ENCODE peak calls at places on chromosomes 12 and 14, in nine cellular contexts. K, X, U, A, Q, H, N, P and C are unnamed samples.

GRCh38 chr12:3453947-3454675 is 36.9 kb upstream of the PRMT8 start:
- DNase-seq in K (no peak), X (no peak), U (no peak), A (no peak), Q (peak), H (no peak), N (no peak), P (no peak), C (no peak)

GRCh38 chr12:132130690-132131089 is 13.4 kb downstream of the DDX51 start:
- DNase-seq in K (no peak), X (no peak), U (no peak), A (no peak), Q (peak), H (no peak), N (no peak), P (no peak), C (no peak)

GRCh38 chr12:47219243-47219642 is 139.5 kb upstream of the AMIGO2 start:
- DNase-seq in K (no peak), X (no peak), U (no peak), A (no peak), Q (no peak), H (no peak), N (no peak), P (no peak), C (no peak)

GRCh38 chr12:125259525-125259924 is 194.3 kb downstream of the AACS start:
- DNase-seq in K (no peak), X (no peak), U (no peak), A (no peak), Q (no peak), H (no peak), N (no peak), P (no peak), C (no peak)

GRCh38 chr12:116525418-116526001 is 33.7 kb upstream of the MAP1LC3B2 start:
- DNase-seq in K (peak), X (no peak), U (peak), A (peak), Q (peak), H (peak), N (peak), P (peak), C (peak)

GRCh38 chr12:52370906-52371608 is 3.8 kb upstream of the KRT85 start:
- DNase-seq in K (no peak), X (peak), U (no peak), A (peak), Q (peak), H (no peak), N (no peak), P (peak), C (peak)

GRCh38 chr14:74563621-74564159 is 48.3 kb downstream of the LTBP2 start:
- DNase-seq in K (no peak), X (no peak), U (no peak), A (no peak), Q (no peak), H (no peak), N (no peak), P (no peak), C (no peak)

GRCh38 chr12:116389990-116390655 is 112.6 kb upstream of the MED13L start:
- DNase-seq in K (no peak), X (no peak), U (no peak), A (no peak), Q (no peak), H (no peak), N (no peak), P (no peak), C (no peak)

GRCh38 chr12:116171549-116171948 is 105.9 kb downstream of the MED13L start:
- DNase-seq in K (no peak), X (no peak), U (no peak), A (no peak), Q (no peak), H (no peak), N (no peak), P (no peak), C (no peak)

GRCh38 chr14:94031880-94032279 is 5.7 kb downstream of the OTUB2 start:
- DNase-seq in K (no peak), X (no peak), U (no peak), A (no peak), Q (no peak), H (peak), N (no peak), P (no peak), C (no peak)

GRCh38 chr14:101017806-101018560 is 114.5 kb upstream of the RTL1 start:
- DNase-seq in K (no peak), X (no peak), U (peak), A (peak), Q (no peak), H (no peak), N (peak), P (no peak), C (no peak)

GRCh38 chr12:20096430-20096829 is 271.9 kb upstream of the PDE3A start:
- DNase-seq in K (no peak), X (no peak), U (no peak), A (no peak), Q (no peak), H (no peak), N (no peak), P (no peak), C (no peak)

GRCh38 chr14:97930191-97930590 is 1133.0 kb downstream of the VRK1 start:
- DNase-seq in K (peak), X (no peak), U (no peak), A (no peak), Q (no peak), H (no peak), N (no peak), P (no peak), C (no peak)

GRCh38 chr12:127125607-127126259 is 1141.2 kb upstream of the TMEM132C start:
- DNase-seq in K (peak), X (no peak), U (no peak), A (no peak), Q (no peak), H (peak), N (no peak), P (no peak), C (no peak)

GRCh38 chr12:38998887-38999482 is 93.6 kb upstream of the CPNE8 start:
- DNase-seq in K (no peak), X (no peak), U (no peak), A (no peak), Q (no peak), H (peak), N (no peak), P (no peak), C (no peak)

GRCh38 chr12:52056801-52057613 is 5.8 kb downstream of the NR4A1 start:
- DNase-seq in K (no peak), X (no peak), U (no peak), A (no peak), Q (no peak), H (no peak), N (peak), P (no peak), C (no peak)

GRCh38 chr12:94491489-94491888 is 31.8 kb upstream of the CEP83 start:
- DNase-seq in K (no peak), X (no peak), U (no peak), A (no peak), Q (no peak), H (no peak), N (no peak), P (no peak), C (no peak)

GRCh38 chr12:89884917-89885316 is 176.3 kb upstream of the ATP2B1 start:
- DNase-seq in K (no peak), X (no peak), U (no peak), A (no peak), Q (no peak), H (no peak), N (no peak), P (no peak), C (no peak)

GRCh38 chr14:77041837-77042557 is 13.5 kb upstream of the IRF2BPL start:
- DNase-seq in K (no peak), X (no peak), U (peak), A (peak), Q (peak), H (no peak), N (peak), P (peak), C (peak)

GRCh38 chr14:51209457-51209856 is 30.6 kb upstream of the TMX1 start:
- DNase-seq in K (no peak), X (no peak), U (no peak), A (no peak), Q (no peak), H (no peak), N (no peak), P (no peak), C (no peak)

DNA sequence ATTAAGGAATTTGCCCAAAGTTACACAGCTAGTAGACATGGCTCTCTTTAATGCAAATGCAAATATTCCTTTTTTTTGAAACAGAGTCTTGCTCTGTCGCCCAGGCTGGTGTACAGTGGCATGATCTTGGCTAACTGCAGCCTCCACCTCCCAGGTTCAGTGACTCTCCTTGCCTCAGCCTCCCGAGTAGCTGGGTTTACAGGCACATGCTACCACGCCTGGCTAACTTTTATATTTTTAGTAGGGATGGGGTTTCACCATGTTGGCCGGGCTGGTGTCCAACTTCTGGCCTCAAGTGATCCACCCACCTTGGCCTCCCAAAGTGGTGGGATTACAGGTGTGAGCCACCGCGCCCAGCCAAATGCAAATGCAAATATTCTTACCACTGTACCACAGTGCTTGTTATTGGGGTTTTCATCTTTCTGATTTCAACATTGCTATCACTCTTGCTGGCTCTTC is 24.5 kb upstream of the HIGD1C start:
- DNase-seq in K (no peak), X (no peak), U (no peak), A (no peak), Q (no peak), H (no peak), N (no peak), P (peak), C (peak)
- H3K27ac ChIP-seq in K (no peak), X (peak), U (peak), A (peak), Q (peak), H (no peak), N (peak), P (peak), C (peak)

DNA sequence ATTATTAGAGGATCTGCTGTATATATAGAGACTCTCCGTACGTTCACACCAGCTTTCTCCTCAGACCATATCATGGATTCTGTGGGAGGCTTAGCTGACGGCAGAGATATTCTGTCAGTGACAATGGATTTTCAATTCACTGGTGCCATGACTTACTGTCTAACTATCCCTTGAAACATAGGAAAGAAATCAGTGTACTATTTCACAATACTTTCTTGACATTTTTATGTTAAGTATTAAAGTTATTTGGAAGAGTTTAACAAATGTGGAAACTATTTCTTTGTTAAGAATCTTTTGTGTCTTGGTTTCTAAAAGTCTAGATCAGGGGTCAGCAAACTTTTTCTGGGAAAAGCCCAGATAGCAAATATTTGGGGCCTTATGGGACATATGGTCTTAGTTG is 118.5 kb downstream of the GTF2A1 start:
- DNase-seq in K (no peak), X (no peak), U (no peak), A (no peak), Q (no peak), H (no peak), N (no peak), P (no peak), C (no peak)
- H3K27ac ChIP-seq in K (no peak), X (no peak), U (no peak), A (no peak), Q (no peak), H (no peak), N (no peak), P (no peak), C (no peak)

GRCh38 chr12:108638141-108638823 is 4.6 kb upstream of the SELPLG start:
- DNase-seq in K (no peak), X (peak), U (no peak), A (no peak), Q (peak), H (no peak), N (peak), P (no peak), C (no peak)
- H3K27ac ChIP-seq in K (peak), X (peak), U (no peak), A (no peak), Q (no peak), H (no peak), N (peak), P (no peak), C (no peak)

DNA sequence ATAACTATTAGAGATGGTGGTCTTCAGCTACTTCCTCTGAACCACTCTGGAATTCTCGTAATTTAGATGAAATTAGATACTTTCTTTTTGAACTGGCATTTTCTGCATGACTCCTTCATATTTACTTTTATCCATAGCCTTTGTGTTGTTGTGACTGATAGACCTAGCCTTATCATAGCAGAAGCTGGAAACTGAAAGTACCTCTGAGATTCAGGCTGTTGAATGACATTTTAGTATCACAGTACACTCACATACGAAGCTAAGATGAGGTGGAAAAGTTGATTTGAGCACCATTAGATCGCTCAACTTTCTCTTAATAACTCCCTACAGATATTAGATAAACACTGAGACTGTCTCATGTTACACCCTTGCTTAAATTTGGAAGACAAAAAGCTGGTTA is 525.1 kb upstream of the FBXO33 start:
- DNase-seq in K (no peak), X (no peak), U (no peak), A (no peak), Q (no peak), H (no peak), N (no peak), P (no peak), C (no peak)
- H3K27ac ChIP-seq in K (no peak), X (no peak), U (no peak), A (no peak), Q (no peak), H (no peak), N (no peak), P (no peak), C (no peak)

GRCh38 chr14:61033851-61034250 is 52.8 kb downstream of the SLC38A6 start:
- DNase-seq in K (no peak), X (no peak), U (no peak), A (no peak), Q (no peak), H (no peak), N (no peak), P (no peak), C (no peak)

GRCh38 chr14:61031026-61031425 is 50.0 kb downstream of the SLC38A6 start:
- DNase-seq in K (no peak), X (no peak), U (no peak), A (no peak), Q (no peak), H (no peak), N (no peak), P (no peak), C (no peak)

GRCh38 chr14:61033024-61033423 is 52.0 kb downstream of the SLC38A6 start:
- DNase-seq in K (no peak), X (no peak), U (no peak), A (no peak), Q (no peak), H (no peak), N (no peak), P (no peak), C (no peak)

DNA sequence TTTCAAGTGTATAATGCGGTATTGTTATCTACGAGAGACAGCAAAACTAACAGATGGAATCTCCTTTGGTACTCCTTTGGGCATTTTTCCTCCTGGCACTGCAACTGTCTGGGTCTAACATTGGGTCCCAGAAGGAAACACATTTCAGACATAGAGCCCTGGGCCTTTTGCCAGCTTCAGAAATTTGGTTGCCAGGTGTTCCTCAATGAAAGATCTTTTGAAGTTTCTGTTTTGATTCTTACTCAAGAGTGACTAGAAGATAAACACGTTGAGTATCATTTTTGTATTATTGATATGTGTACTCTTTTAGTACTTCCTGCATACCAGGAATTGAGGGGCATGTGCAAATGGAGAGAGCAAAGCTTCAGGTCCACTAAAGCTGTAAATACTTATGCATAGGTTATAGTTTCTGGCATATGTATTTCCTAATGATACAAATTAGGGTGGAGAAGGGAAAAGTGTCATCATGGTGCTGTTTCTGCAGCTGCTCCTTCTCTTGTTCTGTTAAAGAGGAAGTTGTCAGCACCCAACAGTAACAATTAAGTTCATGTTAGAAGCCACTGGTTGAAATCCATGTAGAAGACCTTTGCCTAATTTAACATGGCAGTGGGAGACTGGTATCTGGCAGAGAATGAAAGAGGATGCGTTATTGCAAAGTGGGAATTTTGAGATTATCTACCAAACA is 53.5 kb downstream of the SLC38A6 start:
- DNase-seq in K (no peak), X (no peak), U (no peak), A (no peak), Q (no peak), H (no peak), N (no peak), P (no peak), C (no peak)
- H3K27ac ChIP-seq in K (no peak), X (no peak), U (no peak), A (no peak), Q (no peak), H (no peak), N (no peak), P (no peak), C (no peak)